ENCODE peak calls at places on chromosomes 1 and 21, in four cellular contexts. I is GM23248, Z is activated gamma-delta T cell treated with Interleukin-2 at 50 U/mL for 16 hours, P is HEK293T. R is an unnamed sample.

GRCh38 chr1:205286335-205286950 is 35.1 kb downstream of the NUAK2 start:
- DNase-seq in I (no peak), P (no peak), Z (peak; percentile 70), R (peak; percentile 46)

GRCh38 chr1:212915245-212916091 is 34.9 kb upstream of the VASH2 start:
- DNase-seq in Z (no peak), P (peak; percentile 70), I (peak; percentile 10), R (no peak)

GRCh38 chr1:234707641-234708040 is 97.7 kb upstream of the IRF2BP2 start:
- DNase-seq in P (no peak), I (peak; percentile 46), Z (no peak), R (no peak)

GRCh38 chr1:53616927-53617326 is 122.0 kb downstream of the GLIS1 start:
- DNase-seq in I (peak; percentile 13), P (peak; percentile 51), Z (no peak), R (no peak)

GRCh38 chr1:222926566-222926965 is 111.7 kb downstream of the DISP1 start:
- DNase-seq in P (no peak), Z (no peak), I (peak; percentile 83), R (peak; percentile 48)

GRCh38 chr1:39788758-39789570 is at the start of gene BMP8B:
- DNase-seq in I (peak; percentile 44), Z (peak; percentile 39), P (peak; percentile 76), R (peak; percentile 49)

GRCh38 chr1:232968965-232969364 is 18.6 kb downstream of the NTPCR start:
- DNase-seq in Z (no peak), P (no peak), I (peak; percentile 38), R (peak; percentile 27)

GRCh38 chr1:6343506-6344405 is 49.8 kb downstream of the ACOT7 start:
- DNase-seq in I (peak; percentile 89), P (peak; percentile 80), Z (peak; percentile 42), R (peak; percentile 99)

GRCh38 chr1:154420172-154420571 is 15.0 kb downstream of the IL6R start:
- DNase-seq in I (peak; percentile 96), P (no peak), Z (peak; percentile 43), R (peak; percentile 80)

GRCh38 chr1:16114527-16115467 is 41.1 kb downstream of the EPHA2 start:
- DNase-seq in Z (no peak), I (no peak), P (no peak), R (no peak)

GRCh38 chr1:222040163-222040900 is 298.4 kb upstream of the DUSP10 start:
- DNase-seq in Z (no peak), I (no peak), P (no peak), R (no peak)

GRCh38 chr1:48674641-48675040 is 102.0 kb downstream of the BEND5 start:
- DNase-seq in P (no peak), Z (no peak), I (peak; percentile 61), R (peak; percentile 85)

GRCh38 chr1:110620250-110620615 is 14.1 kb upstream of the KCNA2 start:
- DNase-seq in P (no peak), I (no peak), Z (no peak), R (no peak)

GRCh38 chr1:215983680-215984079 is 416.6 kb downstream of the KCTD3 start:
- DNase-seq in Z (no peak), P (no peak), I (no peak), R (no peak)

GRCh38 chr1:115428262-115428661 is 90.2 kb upstream of the NGF start:
- DNase-seq in Z (no peak), P (no peak), I (peak; percentile 26), R (no peak)

GRCh38 chr1:16143566-16144324 is 12.1 kb downstream of the EPHA2 start:
- DNase-seq in I (no peak), Z (no peak), P (no peak), R (peak; percentile 90)

GRCh38 chr1:228225740-228226139 is 17.9 kb downstream of the OBSCN start:
- DNase-seq in I (no peak), Z (no peak), P (no peak), R (no peak)

GRCh38 chr1:8349961-8350360 is 32.0 kb downstream of the SLC45A1 start:
- DNase-seq in P (no peak), I (peak; percentile 52), Z (no peak), R (no peak)

GRCh38 chr21:14545906-14546480 is at the start of gene SAMSN1:
- DNase-seq in P (no peak), I (no peak), Z (peak; percentile 59), R (no peak)

GRCh38 chr1:70042090-70042716 is 163.2 kb downstream of the LRRC40 start:
- DNase-seq in I (no peak), P (no peak), Z (no peak), R (no peak)

GRCh38 chr21:43726686-43727570 is 8.0 kb downstream of the PDXK start:
- DNase-seq in I (no peak), P (no peak), Z (no peak), R (no peak)

GRCh38 chr1:9289724-9290493 is 2.8 kb upstream of the SPSB1 start:
- DNase-seq in Z (no peak), I (peak; percentile 94), P (no peak), R (peak; percentile 91)

GRCh38 chr21:17775431-17776126 is 43.6 kb downstream of the C21orf91 start:
- DNase-seq in I (no peak), P (no peak), Z (peak; percentile 68), R (no peak)

GRCh38 chr1:18878538-18879220 is 19.2 kb upstream of the TAS1R2 start:
- DNase-seq in I (no peak), P (no peak), Z (no peak), R (no peak)

R was measured in epithelial cell of esophagus.